ENCODE peak calls at places on chromosomes 3 and 15, in seven cellular contexts. Q is GM23338, M is SK-N-SH, W is sigmoid colon, I is BJ, A is mesothelial cell of epicardium, X is activated B cell treated with CpG ODN at 0.5 μM for 24 hours. N is an unnamed sample.

GRCh38 chr15:92439311-92439710 is 45.6 kb downstream of the ST8SIA2 start:
- DNase-seq in Q (no peak), M (no peak), W (no peak), I (no peak), A (no peak), X (no peak), N (no peak)

GRCh38 chr3:36817806-36818205 is 53.5 kb upstream of the DCLK3 start:
- DNase-seq in Q (no peak), M (no peak), W (no peak), I (no peak), A (no peak), X (no peak), N (no peak)

GRCh38 chr3:70716832-70717231 is 404.4 kb upstream of the MDFIC2 start:
- DNase-seq in Q (no peak), M (peak; percentile 3), W (peak; percentile 72), I (no peak), A (no peak), X (no peak), N (no peak)

GRCh38 chr15:26158176-26158575 is 295.0 kb upstream of the ATP10A start:
- DNase-seq in Q (no peak), M (no peak), W (no peak), I (no peak), A (no peak), X (no peak), N (no peak)

GRCh38 chr15:100891316-100892012 is 11.8 kb downstream of the ALDH1A3 start:
- DNase-seq in Q (peak; percentile 61), M (no peak), W (peak; percentile 58), I (no peak), A (no peak), X (no peak), N (peak; percentile 67)

GRCh38 chr3:81684739-81685395 is 76.6 kb downstream of the GBE1 start:
- DNase-seq in Q (no peak), M (no peak), W (no peak), I (peak; percentile 3), A (no peak), X (no peak), N (no peak)

GRCh38 chr15:79376383-79376782 is 55.8 kb upstream of the MINAR1 start:
- DNase-seq in Q (no peak), M (no peak), W (no peak), I (no peak), A (no peak), X (no peak), N (no peak)

GRCh38 chr15:71440479-71441071 is 325.3 kb downstream of the THSD4 start:
- DNase-seq in Q (peak; percentile 59), M (peak; percentile 48), W (no peak), I (peak; percentile 40), A (no peak), X (no peak), N (no peak)

GRCh38 chr3:112598731-112599130 is 36.9 kb downstream of the SLC35A5 start:
- DNase-seq in Q (no peak), M (no peak), W (no peak), I (no peak), A (no peak), X (no peak), N (no peak)

GRCh38 chr15:88982304-88982945 is 69.2 kb upstream of the MFGE8 start:
- DNase-seq in Q (no peak), M (peak; percentile 44), W (peak; percentile 80), I (no peak), A (no peak), X (no peak), N (no peak)

GRCh38 chr3:15535757-15536156 is 14.3 kb upstream of the COLQ start:
- DNase-seq in Q (no peak), M (no peak), W (no peak), I (no peak), A (no peak), X (no peak), N (no peak)

GRCh38 chr3:14525685-14526631 is 14.2 kb downstream of the GRIP2 start:
- DNase-seq in Q (no peak), M (no peak), W (peak; percentile 68), I (peak; percentile 18), A (no peak), X (no peak), N (no peak)

GRCh38 chr3:172102123-172102882 is 62.9 kb downstream of the FNDC3B start:
- DNase-seq in Q (no peak), M (no peak), W (no peak), I (no peak), A (no peak), X (no peak), N (no peak)

GRCh38 chr3:48848816-48849515 is 1.3 kb upstream of the PRKAR2A start:
- DNase-seq in Q (no peak), M (no peak), W (no peak), I (no peak), A (no peak), X (no peak), N (no peak)

GRCh38 chr3:127410678-127411077 is 122.8 kb upstream of the PRR20G start:
- DNase-seq in Q (no peak), M (peak; percentile 5), W (peak; percentile 43), I (no peak), A (no peak), X (peak; percentile 2), N (no peak)

GRCh38 chr3:157353657-157354056 is 83.0 kb upstream of the PTX3 start:
- DNase-seq in Q (no peak), M (no peak), W (no peak), I (no peak), A (no peak), X (no peak), N (no peak)

GRCh38 chr3:157355276-157355675 is 81.4 kb upstream of the PTX3 start:
- DNase-seq in Q (no peak), M (no peak), W (no peak), I (no peak), A (no peak), X (no peak), N (no peak)

GRCh38 chr3:157354254-157354653 is 82.4 kb upstream of the PTX3 start:
- DNase-seq in Q (no peak), M (no peak), W (no peak), I (no peak), A (no peak), X (no peak), N (no peak)

GRCh38 chr3:157354722-157355121 is 81.9 kb upstream of the PTX3 start:
- DNase-seq in Q (peak; percentile 90), M (no peak), W (no peak), I (no peak), A (no peak), X (no peak), N (no peak)

GRCh38 chr3:157351981-157352380 is 84.7 kb upstream of the PTX3 start:
- DNase-seq in Q (no peak), M (no peak), W (no peak), I (no peak), A (no peak), X (no peak), N (no peak)
- TF ChIP-seq CTCF in Q (no peak), M (peak; percentile 45), W (no peak), I (no peak), A (peak; percentile 44), X (no peak), N (peak; percentile 50)

GRCh38 chr15:24880663-24881062 is 74.1 kb upstream of the SNRPN start:
- DNase-seq in Q (no peak), M (no peak), W (no peak), I (no peak), A (no peak), X (no peak), N (no peak)

GRCh38 chr15:24878153-24878552 is 76.6 kb upstream of the SNRPN start:
- DNase-seq in Q (peak; percentile 29), M (peak; percentile 57), W (peak; percentile 62), I (no peak), A (no peak), X (no peak), N (no peak)

GRCh38 chr15:24879492-24879891 is 75.3 kb upstream of the SNRPN start:
- DNase-seq in Q (no peak), M (no peak), W (no peak), I (no peak), A (no peak), X (no peak), N (no peak)

GRCh38 chr15:24877174-24877573 is 77.6 kb upstream of the SNRPN start:
- DNase-seq in Q (peak; percentile 64), M (no peak), W (no peak), I (no peak), A (no peak), X (no peak), N (no peak)
- TF ChIP-seq CTCF in Q (peak; percentile 65), M (peak; percentile 29), W (no peak), I (no peak), A (no peak), X (no peak), N (no peak)

DNA sequence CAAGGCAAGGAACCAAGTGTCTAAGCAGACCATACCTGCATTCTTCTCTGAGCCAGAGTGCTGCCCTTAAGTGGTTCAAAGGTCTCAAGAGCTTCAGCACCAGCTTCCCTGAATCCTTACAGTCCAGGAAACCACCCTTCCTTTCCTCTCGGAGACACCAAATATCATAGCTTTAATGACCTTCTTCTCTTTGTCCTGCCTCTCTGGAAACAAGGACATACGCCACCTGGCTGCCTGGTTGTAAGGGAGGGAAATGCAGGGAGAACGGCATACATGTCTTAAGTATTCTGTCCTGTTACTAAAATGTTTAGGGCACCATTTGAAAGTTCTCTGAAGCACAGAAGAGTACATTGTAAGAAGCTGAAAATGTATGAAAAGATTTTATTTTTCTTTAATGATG is 155.6 kb upstream of the ARRDC4 start:
- DNase-seq in Q (peak; percentile 36), M (no peak), W (no peak), I (no peak), A (no peak), X (no peak), N (no peak)
- TF ChIP-seq CTCF in Q (peak; percentile 58), M (no peak), W (no peak), I (no peak), A (no peak), X (no peak), N (no peak)

GRCh38 chr15:29294732-29295131 is 25.1 kb upstream of the NSMCE3 start:
- DNase-seq in Q (no peak), M (no peak), W (no peak), I (no peak), A (no peak), X (no peak), N (no peak)

GRCh38 chr15:29299331-29299730 is 29.7 kb upstream of the NSMCE3 start:
- DNase-seq in Q (no peak), M (no peak), W (no peak), I (no peak), A (no peak), X (no peak), N (no peak)

DNA sequence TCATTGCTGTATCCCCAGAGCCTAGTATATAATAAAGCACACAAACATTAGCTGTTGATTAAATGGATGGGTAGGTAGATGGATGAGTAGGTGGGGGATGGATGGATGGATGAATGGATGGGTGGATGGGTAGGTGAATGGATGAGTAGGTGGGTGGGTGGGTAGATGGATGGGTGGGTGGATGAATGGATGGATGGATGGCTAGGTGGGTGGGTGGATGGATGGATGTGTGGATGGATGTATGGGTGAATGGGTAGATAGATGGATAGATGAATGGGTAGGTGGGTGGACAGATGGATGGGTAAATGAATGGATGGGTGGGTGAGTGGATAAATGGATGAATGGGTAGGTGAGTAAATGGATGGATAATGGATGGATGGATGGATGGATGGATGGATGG is 30.2 kb upstream of the NSMCE3 start:
- DNase-seq in Q (no peak), M (no peak), W (no peak), I (no peak), A (no peak), X (no peak), N (no peak)
- TF ChIP-seq CTCF in Q (no peak), M (no peak), W (no peak), I (no peak), A (no peak), X (no peak), N (no peak)